ENCODE peak calls at places on chromosomes 11 and 22, in eight cellular contexts. D is heart right ventricle, M is psoas muscle, I is heart left ventricle, W is AG10803, Q is fibroblast of the aortic adventitia, A is prostate gland, J is suprapubic skin. Y is an unnamed sample.

GRCh38 chr22:36873614-36874308 is 13.0 kb downstream of the NCF4 start:
- DNase-seq in D (peak; percentile 43), M (peak; percentile 37), I (no peak), W (peak; percentile 78), Q (peak; percentile 82), A (peak; percentile 81), J (no peak), Y (peak; percentile 85)

GRCh38 chr11:118406599-118407166 is 5.3 kb downstream of the ATP5MG start:
- DNase-seq in D (peak; percentile 18), M (no peak), I (no peak), W (peak; percentile 55), Q (no peak), A (no peak), J (no peak), Y (peak; percentile 29)

GRCh38 chr22:33110562-33111163 is 52.5 kb upstream of the SYN3 start:
- DNase-seq in D (no peak), M (no peak), I (no peak), W (peak; percentile 6), Q (no peak), A (no peak), J (no peak), Y (no peak)

GRCh38 chr11:110474578-110474977 is 44.8 kb downstream of the FDX1 start:
- DNase-seq in D (no peak), M (no peak), I (no peak), W (no peak), Q (no peak), A (no peak), J (no peak), Y (no peak)

GRCh38 chr22:20867179-20868099 is 8.6 kb downstream of the SNAP29 start:
- DNase-seq in D (peak; percentile 73), M (no peak), I (peak; percentile 71), W (no peak), Q (peak; percentile 45), A (no peak), J (no peak), Y (peak; percentile 55)

GRCh38 chr11:119641991-119642745 is 86.8 kb downstream of the NECTIN1 start:
- DNase-seq in D (no peak), M (no peak), I (no peak), W (no peak), Q (no peak), A (no peak), J (no peak), Y (peak; percentile 29)

GRCh38 chr22:17796695-17797094 is 22.4 kb upstream of the BID start:
- DNase-seq in D (no peak), M (no peak), I (no peak), W (no peak), Q (no peak), A (no peak), J (no peak), Y (no peak)

GRCh38 chr11:12160231-12160630 is 49.8 kb downstream of the MICAL2 start:
- DNase-seq in D (no peak), M (no peak), I (no peak), W (no peak), Q (no peak), A (no peak), J (no peak), Y (no peak)

GRCh38 chr11:12853325-12853651 is 155.8 kb upstream of the RASSF10 start:
- DNase-seq in D (no peak), M (no peak), I (no peak), W (no peak), Q (no peak), A (no peak), J (no peak), Y (no peak)

GRCh38 chr11:59866397-59866796 is at the start of gene TCN1:
- DNase-seq in D (no peak), M (no peak), I (no peak), W (no peak), Q (no peak), A (no peak), J (no peak), Y (peak; percentile 35)

GRCh38 chr11:73210916-73211667 is 7.0 kb upstream of the P2RY2 start:
- DNase-seq in D (no peak), M (no peak), I (no peak), W (no peak), Q (no peak), A (no peak), J (no peak), Y (no peak)

GRCh38 chr11:126592496-126593410 is 237.3 kb downstream of the ST3GAL4 start:
- DNase-seq in D (no peak), M (no peak), I (no peak), W (no peak), Q (no peak), A (no peak), J (no peak), Y (no peak)

GRCh38 chr11:122804161-122804560 is 34.1 kb upstream of the CRTAM start:
- DNase-seq in D (no peak), M (no peak), I (no peak), W (peak; percentile 57), Q (peak; percentile 32), A (no peak), J (no peak), Y (peak; percentile 29)

GRCh38 chr11:103585911-103586310 is 450.5 kb upstream of the DDI1 start:
- DNase-seq in D (no peak), M (no peak), I (no peak), W (no peak), Q (no peak), A (no peak), J (no peak), Y (no peak)

GRCh38 chr11:60700689-60701508 is 1.5 kb downstream of the MS4A8 start:
- DNase-seq in D (no peak), M (no peak), I (no peak), W (no peak), Q (peak; percentile 1), A (peak; percentile 21), J (no peak), Y (peak; percentile 11)

GRCh38 chr11:121615506-121615905 is 162.7 kb upstream of the SORL1-AS1 start:
- DNase-seq in D (no peak), M (no peak), I (no peak), W (peak; percentile 32), Q (peak; percentile 39), A (no peak), J (no peak), Y (peak; percentile 13)

GRCh38 chr11:18709414-18709813 is 10.8 kb downstream of the TMEM86A start:
- DNase-seq in D (no peak), M (no peak), I (no peak), W (no peak), Q (no peak), A (no peak), J (no peak), Y (no peak)

GRCh38 chr11:71266114-71266833 is 13.9 kb upstream of the SHANK2 start:
- DNase-seq in D (no peak), M (no peak), I (no peak), W (no peak), Q (no peak), A (peak; percentile 78), J (peak; percentile 77), Y (no peak)

GRCh38 chr11:41795004-41795403 is 335.6 kb upstream of the LRRC4C start:
- DNase-seq in D (no peak), M (no peak), I (no peak), W (no peak), Q (no peak), A (no peak), J (no peak), Y (no peak)

GRCh38 chr11:76825726-76826396 is 34.9 kb upstream of the ACER3 start:
- DNase-seq in D (no peak), M (no peak), I (no peak), W (no peak), Q (no peak), A (no peak), J (no peak), Y (no peak)

GRCh38 chr11:102361100-102362021 is 14.3 kb downstream of the BIRC2 start:
- DNase-seq in D (no peak), M (no peak), I (no peak), W (peak; percentile 52), Q (no peak), A (no peak), J (no peak), Y (no peak)

GRCh38 chr22:26287382-26288228 is 118.3 kb downstream of the SEZ6L start:
- DNase-seq in D (no peak), M (no peak), I (no peak), W (no peak), Q (no peak), A (no peak), J (no peak), Y (no peak)

GRCh38 chr22:33922268-33922667 is 2.0 kb upstream of the LARGE1 start:
- DNase-seq in D (peak; percentile 21), M (peak; percentile 19), I (peak; percentile 29), W (no peak), Q (peak; percentile 34), A (peak; percentile 30), J (peak; percentile 80), Y (peak; percentile 29)

DNA sequence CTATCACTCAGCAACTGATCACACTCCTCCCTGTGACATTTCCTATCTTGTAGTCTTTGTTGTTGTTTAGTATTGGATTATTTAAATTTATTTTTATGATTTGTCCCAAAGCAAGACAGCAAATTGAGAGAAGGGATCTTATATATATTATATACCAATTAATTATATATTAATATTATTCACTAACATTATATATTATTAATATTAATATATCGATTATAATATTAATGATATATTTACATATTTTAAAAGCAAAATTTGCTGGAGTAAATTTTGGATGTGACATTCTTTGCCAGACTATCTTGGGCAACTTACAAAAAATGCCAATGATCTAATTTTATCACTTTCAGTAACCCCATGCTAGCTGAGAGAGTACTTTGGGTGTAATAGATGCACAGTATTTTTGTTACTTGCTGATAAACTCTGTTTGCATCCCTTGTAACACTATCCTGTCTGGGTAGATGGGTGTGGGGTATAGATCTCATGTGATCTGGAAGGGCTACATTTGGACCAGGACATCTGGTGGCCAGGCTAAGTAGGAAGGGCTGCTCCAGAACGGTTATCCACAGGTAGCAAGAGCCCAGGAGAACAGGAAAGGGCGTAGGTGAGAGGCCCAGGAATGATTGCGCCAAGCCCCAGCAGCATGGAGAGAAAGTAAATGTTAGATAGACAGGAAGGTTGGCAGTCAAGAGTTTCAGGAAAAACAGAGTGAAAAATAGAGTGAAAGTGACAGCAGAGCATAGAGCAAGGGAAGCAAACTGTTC is 608.6 kb upstream of the KIRREL3 start:
- DNase-seq in D (no peak), M (no peak), I (no peak), W (no peak), Q (no peak), A (no peak), J (no peak), Y (no peak)
- TF ChIP-seq CTCF in D (no peak), M (no peak), I (no peak), W (no peak), Q (no peak), A (no peak), J (no peak), Y (no peak)

GRCh38 chr11:62599069-62599696 is 2.5 kb downstream of the MTA2 start:
- DNase-seq in D (peak; percentile 97), M (peak; percentile 95), I (peak; percentile 97), W (peak; percentile 99), Q (peak; percentile 99), A (peak; percentile 88), J (peak; percentile 98), Y (peak; percentile 100)
- H3K4me3 ChIP-seq in D (peak overlapping the region; percentile 100), M (peak overlapping the region; percentile 84), I (peak overlapping the region; percentile 99), W (peak overlapping the region; percentile 85), Q (peak overlapping the region; percentile 87), A (no peak overlapping the region), J (peak overlapping the region; percentile 100), Y (peak overlapping the region; percentile 92)

GRCh38 chr11:36622431-36623136 is 24.5 kb upstream of the RAG2 start:
- DNase-seq in D (no peak), M (no peak), I (no peak), W (peak; percentile 27), Q (peak; percentile 41), A (no peak), J (no peak), Y (peak; percentile 56)
- TF ChIP-seq CTCF in D (peak; percentile 63), M (peak; percentile 40), I (peak; percentile 56), W (peak; percentile 59), Q (peak; percentile 55), A (peak; percentile 39), J (no peak), Y (peak; percentile 58)

GRCh38 chr22:27797793-27798525 is 3.6 kb downstream of the MN1 start:
- DNase-seq in D (no peak), M (peak; percentile 48), I (no peak), W (no peak), Q (no peak), A (no peak), J (no peak), Y (no peak)
- H3K4me3 ChIP-seq in D (peak overlapping the region; percentile 72), M (peak overlapping the region; percentile 95), I (peak overlapping the region; percentile 74), W (no peak overlapping the region), Q (peak overlapping the region; percentile 83), A (no peak overlapping the region), J (peak overlapping the region; percentile 2), Y (no peak overlapping the region)